ENCODE peak calls at places on chromosomes 1 and 21, in six cellular contexts. One of them, this sample, is unnamed.

GRCh38 chr1:235254721-235255120 is 73.3 kb downstream of the ARID4B start:
- DNase-seq in A549: no peak
- DNase-seq in K562: no peak
- DNase-seq in GM12878: no peak
- DNase-seq in endothelial cell of umbilical vein: no peak
- DNase-seq in HepG2: no peak
- DNase-seq in this sample: no peak

GRCh38 chr1:21823980-21824702 is 12.1 kb downstream of the LDLRAD2 start:
- DNase-seq in A549: no peak
- DNase-seq in K562: no peak
- DNase-seq in GM12878: no peak
- DNase-seq in HepG2: no peak
- DNase-seq in endothelial cell of umbilical vein: no peak
- DNase-seq in this sample: no peak

GRCh38 chr1:214438059-214438458 is 113.3 kb downstream of the PTPN14 start:
- DNase-seq in GM12878: no peak
- DNase-seq in A549: no peak
- DNase-seq in endothelial cell of umbilical vein: peak
- DNase-seq in HepG2: no peak
- DNase-seq in K562: no peak
- DNase-seq in this sample: no peak

GRCh38 chr1:80509965-80510522 is 1290.7 kb upstream of the ADGRL2 start:
- DNase-seq in GM12878: no peak
- DNase-seq in K562: no peak
- DNase-seq in A549: no peak
- DNase-seq in endothelial cell of umbilical vein: no peak
- DNase-seq in HepG2: no peak
- DNase-seq in this sample: no peak

GRCh38 chr1:94071391-94071790 is 49.6 kb downstream of the ABCA4 start:
- DNase-seq in A549: no peak
- DNase-seq in HepG2: no peak
- DNase-seq in K562: no peak
- DNase-seq in endothelial cell of umbilical vein: no peak
- DNase-seq in GM12878: no peak
- DNase-seq in this sample: no peak

GRCh38 chr1:32393136-32393535 is 1.1 kb downstream of the BSDC1 start:
- DNase-seq in A549: no peak
- DNase-seq in GM12878: no peak
- DNase-seq in endothelial cell of umbilical vein: no peak
- DNase-seq in HepG2: peak
- DNase-seq in K562: no peak
- DNase-seq in this sample: no peak

GRCh38 chr1:56477164-56478111 is 101.9 kb downstream of the PLPP3 start:
- DNase-seq in K562: no peak
- DNase-seq in A549: no peak
- DNase-seq in HepG2: peak
- DNase-seq in endothelial cell of umbilical vein: peak
- DNase-seq in GM12878: peak
- DNase-seq in this sample: no peak

GRCh38 chr21:45292399-45293213 is 4.9 kb upstream of the POFUT2 start:
- DNase-seq in GM12878: no peak
- DNase-seq in K562: peak
- DNase-seq in A549: peak
- DNase-seq in endothelial cell of umbilical vein: peak
- DNase-seq in HepG2: peak
- DNase-seq in this sample: peak

GRCh38 chr1:101142244-101142643 is 94.6 kb upstream of the S1PR1 start:
- DNase-seq in A549: no peak
- DNase-seq in GM12878: no peak
- DNase-seq in endothelial cell of umbilical vein: peak
- DNase-seq in HepG2: no peak
- DNase-seq in K562: no peak
- DNase-seq in this sample: no peak

GRCh38 chr1:176903474-176903873 is 261.0 kb downstream of the ASTN1 start:
- DNase-seq in HepG2: no peak
- DNase-seq in A549: no peak
- DNase-seq in endothelial cell of umbilical vein: no peak
- DNase-seq in GM12878: no peak
- DNase-seq in K562: no peak
- DNase-seq in this sample: no peak

GRCh38 chr21:33301632-33302002 is 23.2 kb upstream of the IFNAR1 start:
- DNase-seq in GM12878: no peak
- DNase-seq in endothelial cell of umbilical vein: no peak
- DNase-seq in HepG2: no peak
- DNase-seq in A549: no peak
- DNase-seq in K562: no peak
- DNase-seq in this sample: no peak

GRCh38 chr1:230568008-230568407 is 74.3 kb upstream of the COG2 start:
- DNase-seq in HepG2: peak
- DNase-seq in A549: peak
- DNase-seq in endothelial cell of umbilical vein: no peak
- DNase-seq in K562: no peak
- DNase-seq in GM12878: no peak
- DNase-seq in this sample: peak

GRCh38 chr1:8970870-8971337 is 25.2 kb downstream of the CA6 start:
- DNase-seq in GM12878: peak
- DNase-seq in A549: no peak
- DNase-seq in HepG2: no peak
- DNase-seq in K562: no peak
- DNase-seq in endothelial cell of umbilical vein: no peak
- DNase-seq in this sample: peak

GRCh38 chr1:227567256-227567655 is 3.9 kb downstream of the ZNF678 start:
- DNase-seq in A549: no peak
- DNase-seq in GM12878: no peak
- DNase-seq in HepG2: no peak
- DNase-seq in K562: no peak
- DNase-seq in endothelial cell of umbilical vein: no peak
- DNase-seq in this sample: no peak

GRCh38 chr1:2972879-2973575 is 48.2 kb upstream of the ACTRT2 start:
- DNase-seq in GM12878: no peak
- DNase-seq in endothelial cell of umbilical vein: no peak
- DNase-seq in A549: no peak
- DNase-seq in K562: no peak
- DNase-seq in HepG2: no peak
- DNase-seq in this sample: no peak

GRCh38 chr1:17979815-17980214 is 127.8 kb upstream of the IGSF21 start:
- DNase-seq in A549: no peak
- DNase-seq in K562: peak
- DNase-seq in endothelial cell of umbilical vein: no peak
- DNase-seq in HepG2: no peak
- DNase-seq in GM12878: no peak
- DNase-seq in this sample: no peak

GRCh38 chr1:110011527-110012041 is 22.8 kb upstream of the STRIP1 start:
- DNase-seq in HepG2: peak
- DNase-seq in K562: peak
- DNase-seq in endothelial cell of umbilical vein: peak
- DNase-seq in GM12878: peak
- DNase-seq in A549: peak
- DNase-seq in this sample: peak

GRCh38 chr1:226800763-226801380 is 61.8 kb upstream of the ITPKB start:
- DNase-seq in A549: no peak
- DNase-seq in HepG2: no peak
- DNase-seq in GM12878: no peak
- DNase-seq in endothelial cell of umbilical vein: no peak
- DNase-seq in K562: no peak
- DNase-seq in this sample: no peak

GRCh38 chr1:159009704-159010361 is at the start of gene IFI16:
- DNase-seq in K562: no peak
- DNase-seq in endothelial cell of umbilical vein: peak
- DNase-seq in HepG2: no peak
- DNase-seq in GM12878: peak
- DNase-seq in A549: peak
- DNase-seq in this sample: peak

GRCh38 chr1:8554956-8555534 is 237.1 kb downstream of the SLC45A1 start:
- DNase-seq in A549: no peak
- DNase-seq in HepG2: no peak
- DNase-seq in endothelial cell of umbilical vein: peak
- DNase-seq in K562: no peak
- DNase-seq in GM12878: no peak
- DNase-seq in this sample: no peak

GRCh38 chr1:27556781-27557595 is 47.0 kb downstream of the AHDC1 start:
- DNase-seq in HepG2: peak
- DNase-seq in K562: peak
- DNase-seq in GM12878: no peak
- DNase-seq in endothelial cell of umbilical vein: peak
- DNase-seq in A549: peak
- DNase-seq in this sample: peak

GRCh38 chr1:53683986-53684740 is 54.8 kb downstream of the GLIS1 start:
- DNase-seq in K562: no peak
- DNase-seq in GM12878: no peak
- DNase-seq in HepG2: peak
- DNase-seq in endothelial cell of umbilical vein: no peak
- DNase-seq in A549: no peak
- DNase-seq in this sample: no peak

GRCh38 chr1:94265011-94265422 is 27.6 kb upstream of the ARHGAP29 start:
- DNase-seq in GM12878: no peak
- DNase-seq in HepG2: no peak
- DNase-seq in A549: no peak
- DNase-seq in K562: no peak
- DNase-seq in endothelial cell of umbilical vein: peak
- DNase-seq in this sample: no peak

GRCh38 chr1:225772848-225773247 is 4.8 kb upstream of the SRP9 start:
- DNase-seq in HepG2: no peak
- DNase-seq in A549: no peak
- DNase-seq in endothelial cell of umbilical vein: no peak
- DNase-seq in GM12878: no peak
- DNase-seq in K562: no peak
- DNase-seq in this sample: no peak

GRCh38 chr21:31911138-31911907 is 38.5 kb downstream of the HUNK start:
- DNase-seq in HepG2: no peak
- DNase-seq in endothelial cell of umbilical vein: no peak
- DNase-seq in K562: no peak
- DNase-seq in GM12878: no peak
- DNase-seq in A549: no peak
- DNase-seq in this sample: peak
- TF ChIP-seq MYC in HepG2: no peak
- TF ChIP-seq MYC in endothelial cell of umbilical vein: no peak
- TF ChIP-seq MYC in K562: no peak
- TF ChIP-seq MYC in GM12878: no peak
- TF ChIP-seq MYC in A549: no peak
- TF ChIP-seq MYC in this sample: no peak

GRCh38 chr1:46464013-46464548 is 25.6 kb upstream of the DMBX1 start:
- DNase-seq in GM12878: no peak
- DNase-seq in endothelial cell of umbilical vein: no peak
- DNase-seq in HepG2: no peak
- DNase-seq in A549: no peak
- DNase-seq in K562: no peak
- DNase-seq in this sample: no peak

GRCh38 chr1:46469846-46470245 is 19.8 kb upstream of the DMBX1 start:
- DNase-seq in endothelial cell of umbilical vein: no peak
- DNase-seq in GM12878: no peak
- DNase-seq in K562: no peak
- DNase-seq in HepG2: no peak
- DNase-seq in A549: no peak
- DNase-seq in this sample: no peak

GRCh38 chr1:46466477-46467182 is 23.0 kb upstream of the DMBX1 start:
- DNase-seq in endothelial cell of umbilical vein: no peak
- DNase-seq in GM12878: no peak
- DNase-seq in A549: peak
- DNase-seq in K562: peak
- DNase-seq in HepG2: no peak
- DNase-seq in this sample: peak

GRCh38 chr1:46467183-46467504 is 22.5 kb upstream of the DMBX1 start:
- DNase-seq in GM12878: no peak
- DNase-seq in A549: no peak
- DNase-seq in endothelial cell of umbilical vein: no peak
- DNase-seq in K562: no peak
- DNase-seq in HepG2: no peak
- DNase-seq in this sample: no peak

DNA sequence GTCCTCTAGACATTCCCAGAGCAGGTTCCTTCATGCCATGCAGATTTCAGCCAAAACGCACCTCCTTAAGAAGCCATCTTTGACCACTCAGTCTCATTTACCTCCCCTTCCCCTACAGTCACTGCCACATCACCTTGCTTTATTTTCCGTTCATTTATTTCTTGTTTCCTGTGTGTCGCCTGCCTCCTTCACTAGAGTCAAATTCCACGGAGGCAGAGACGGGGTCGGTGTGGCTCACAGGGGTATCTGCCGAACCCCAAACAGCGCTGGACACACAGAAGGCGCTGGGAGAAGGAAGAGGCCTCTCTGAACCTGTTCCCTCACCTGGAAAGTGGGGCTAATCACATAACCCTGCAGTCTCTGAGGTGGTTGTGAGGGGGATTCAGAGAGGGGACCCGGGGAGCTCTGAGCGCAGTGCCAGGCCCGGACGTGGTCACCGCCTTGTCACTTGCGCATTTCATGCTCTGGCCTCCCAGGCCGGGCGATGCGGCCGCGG is 23.6 kb upstream of the DMBX1 start:
- DNase-seq in GM12878: no peak
- DNase-seq in endothelial cell of umbilical vein: no peak
- DNase-seq in A549: no peak
- DNase-seq in HepG2: no peak
- DNase-seq in K562: no peak
- DNase-seq in this sample: no peak
- H3K4me3 ChIP-seq in GM12878: no peak
- H3K4me3 ChIP-seq in endothelial cell of umbilical vein: no peak
- H3K4me3 ChIP-seq in A549: peak
- H3K4me3 ChIP-seq in HepG2: no peak
- H3K4me3 ChIP-seq in K562: no peak
- H3K4me3 ChIP-seq in this sample: no peak

DNA sequence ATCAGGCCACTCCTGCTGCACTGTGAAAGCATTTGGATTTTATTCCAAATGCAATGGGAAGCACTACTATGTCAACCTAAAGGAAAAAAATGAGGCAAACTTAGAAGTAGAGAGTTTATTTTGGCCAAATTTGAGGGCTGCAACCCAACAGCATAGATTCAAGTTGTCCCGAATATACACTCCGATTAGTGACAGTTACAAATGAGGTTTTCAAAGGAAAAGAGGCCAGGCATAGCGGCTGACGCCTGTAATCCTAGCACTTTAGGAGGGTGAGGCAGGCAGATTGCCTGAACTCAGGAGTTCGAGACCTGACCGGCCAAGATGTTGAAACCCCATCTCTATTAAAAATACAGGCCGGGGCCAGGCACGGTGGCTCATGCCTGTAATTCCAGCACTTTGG is 78.9 kb upstream of the PUM1 start:
- DNase-seq in GM12878: no peak
- DNase-seq in HepG2: no peak
- DNase-seq in A549: no peak
- DNase-seq in K562: no peak
- DNase-seq in endothelial cell of umbilical vein: no peak
- DNase-seq in this sample: no peak
- TF ChIP-seq MYC in GM12878: no peak
- TF ChIP-seq MYC in HepG2: no peak
- TF ChIP-seq MYC in A549: no peak
- TF ChIP-seq MYC in K562: no peak
- TF ChIP-seq MYC in endothelial cell of umbilical vein: no peak
- TF ChIP-seq MYC in this sample: no peak

DNA sequence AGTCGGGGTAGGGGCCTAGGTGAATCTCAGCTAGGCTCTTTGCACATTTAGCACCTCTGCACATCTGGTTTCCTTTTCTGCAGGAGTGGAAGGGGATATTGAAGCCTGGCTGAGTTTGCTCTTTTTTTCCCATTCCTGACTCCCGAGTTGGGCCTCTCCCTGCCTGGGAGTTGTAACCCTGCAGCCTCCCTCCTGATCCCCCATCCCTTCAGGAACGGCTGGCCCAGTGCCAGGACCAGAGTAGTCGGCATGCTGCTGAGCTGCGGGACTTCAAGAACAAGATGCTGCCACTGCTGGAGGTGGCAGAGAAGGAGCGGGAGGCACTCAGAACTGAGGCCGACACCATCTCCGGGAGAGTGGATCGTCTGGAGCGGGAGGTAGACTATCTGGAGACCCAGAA is 846 bp downstream of the OLFML3 start:
- DNase-seq in HepG2: no peak
- DNase-seq in endothelial cell of umbilical vein: no peak
- DNase-seq in K562: no peak
- DNase-seq in A549: no peak
- DNase-seq in GM12878: no peak
- DNase-seq in this sample: no peak
- H3K4me3 ChIP-seq in HepG2: no peak
- H3K4me3 ChIP-seq in endothelial cell of umbilical vein: no peak
- H3K4me3 ChIP-seq in K562: no peak
- H3K4me3 ChIP-seq in A549: no peak
- H3K4me3 ChIP-seq in GM12878: no peak
- H3K4me3 ChIP-seq in this sample: no peak

This sample was measured in NB4.